ENCODE peak calls at places on chromosomes 6 and 20, in seven cellular contexts. V is erythroblast; U is bronchial epithelial cell; S is Right ventricle myocardium superior; N is amygdala; A is CD8-positive, alpha-beta memory T cell; I is HS-5. F is an unnamed sample.

GRCh38 chr20:63542031-63542559 is 4.9 kb upstream of the PTK6 start:
- DNase-seq in V (no peak), U (no peak), S (no peak), N (no peak), A (no peak), I (no peak), F (no peak)

GRCh38 chr6:132530293-132530974 is 7.6 kb upstream of the TAAR9 start:
- DNase-seq in V (peak; percentile 73), U (peak; percentile 55), S (no peak), N (no peak), A (peak; percentile 59), I (peak; percentile 23), F (no peak)

GRCh38 chr6:44377484-44377883 is 10.0 kb upstream of the CDC5L start:
- DNase-seq in V (no peak), U (no peak), S (no peak), N (no peak), A (no peak), I (no peak), F (no peak)

GRCh38 chr20:5652626-5653573 is 97.3 kb upstream of the SHLD1 start:
- DNase-seq in V (no peak), U (peak; percentile 96), S (no peak), N (no peak), A (no peak), I (peak; percentile 92), F (no peak)

GRCh38 chr6:40342674-40343230 is 244.4 kb downstream of the LRFN2 start:
- DNase-seq in V (no peak), U (no peak), S (no peak), N (no peak), A (no peak), I (no peak), F (no peak)

GRCh38 chr20:58286729-58287128 is 22.8 kb upstream of the RAB22A start:
- DNase-seq in V (no peak), U (no peak), S (no peak), N (no peak), A (no peak), I (no peak), F (no peak)

GRCh38 chr6:33790306-33790855 is 1.5 kb upstream of the LEMD2 start:
- DNase-seq in V (no peak), U (no peak), S (peak; percentile 14), N (no peak), A (no peak), I (no peak), F (no peak)

GRCh38 chr6:22621701-22622100 is 52.3 kb downstream of the HDGFL1 start:
- DNase-seq in V (no peak), U (no peak), S (no peak), N (no peak), A (no peak), I (no peak), F (no peak)

GRCh38 chr6:138971601-138972000 is 16.5 kb downstream of the REPS1 start:
- DNase-seq in V (no peak), U (no peak), S (no peak), N (no peak), A (no peak), I (no peak), F (no peak)

GRCh38 chr6:132684267-132684666 is 25.3 kb upstream of the TAAR1 start:
- DNase-seq in V (no peak), U (no peak), S (no peak), N (no peak), A (no peak), I (no peak), F (no peak)

GRCh38 chr20:403582-403957 is 4.5 kb upstream of the RBCK1 start:
- DNase-seq in V (no peak), U (no peak), S (no peak), N (no peak), A (no peak), I (no peak), F (no peak)

GRCh38 chr20:62925420-62926228 is 681 bp downstream of the DIDO1 start:
- DNase-seq in V (peak; percentile 67), U (no peak), S (peak; percentile 60), N (no peak), A (peak; percentile 52), I (peak; percentile 23), F (no peak)